ENCODE peak calls at places on chromosomes 7 and 10, in five cellular contexts. One of them, this sample, is unnamed.

GRCh38 chr10:92440578-92440977 is 133.3 kb downstream of the IDE start:
- DNase-seq in ecto neural progenitor cell: no peak
- DNase-seq in fibroblast of mammary gland: no peak
- DNase-seq in HTR-8/SVneo: no peak
- DNase-seq in NCI-H1105: no peak
- DNase-seq in this sample: no peak

GRCh38 chr10:12195281-12195602 is 449 bp downstream of the NUDT5 start:
- DNase-seq in ecto neural progenitor cell: no peak
- DNase-seq in NCI-H1105: peak; percentile 30
- DNase-seq in fibroblast of mammary gland: no peak
- DNase-seq in HTR-8/SVneo: no peak
- DNase-seq in this sample: no peak

GRCh38 chr10:117654105-117654504 is 111.6 kb downstream of the EMX2 start:
- DNase-seq in NCI-H1105: no peak
- DNase-seq in ecto neural progenitor cell: no peak
- DNase-seq in fibroblast of mammary gland: no peak
- DNase-seq in HTR-8/SVneo: no peak
- DNase-seq in this sample: no peak

GRCh38 chr7:92988051-92988450 is 129.7 kb downstream of the SAMD9 start:
- DNase-seq in NCI-H1105: no peak
- DNase-seq in ecto neural progenitor cell: no peak
- DNase-seq in HTR-8/SVneo: peak; percentile 6
- DNase-seq in fibroblast of mammary gland: peak; percentile 75
- DNase-seq in this sample: no peak

GRCh38 chr7:138243430-138243829 is 167.2 kb downstream of the AKR1D1 start:
- DNase-seq in ecto neural progenitor cell: peak; percentile 81
- DNase-seq in fibroblast of mammary gland: no peak
- DNase-seq in NCI-H1105: no peak
- DNase-seq in HTR-8/SVneo: no peak
- DNase-seq in this sample: no peak

GRCh38 chr10:16996530-16996964 is 133.1 kb downstream of the CUBN start:
- DNase-seq in NCI-H1105: no peak
- DNase-seq in fibroblast of mammary gland: peak; percentile 54
- DNase-seq in HTR-8/SVneo: no peak
- DNase-seq in ecto neural progenitor cell: no peak
- DNase-seq in this sample: no peak

GRCh38 chr10:35668865-35669650 is 27.0 kb upstream of the FZD8 start:
- DNase-seq in ecto neural progenitor cell: no peak
- DNase-seq in NCI-H1105: no peak
- DNase-seq in fibroblast of mammary gland: no peak
- DNase-seq in HTR-8/SVneo: no peak
- DNase-seq in this sample: no peak

GRCh38 chr7:54811925-54812264 is 52.9 kb upstream of the SEC61G start:
- DNase-seq in ecto neural progenitor cell: no peak
- DNase-seq in NCI-H1105: no peak
- DNase-seq in HTR-8/SVneo: no peak
- DNase-seq in fibroblast of mammary gland: peak; percentile 79
- DNase-seq in this sample: no peak

GRCh38 chr7:149633976-149634945 is 136.7 kb upstream of the ZNF746 start:
- DNase-seq in NCI-H1105: no peak
- DNase-seq in ecto neural progenitor cell: no peak
- DNase-seq in HTR-8/SVneo: no peak
- DNase-seq in fibroblast of mammary gland: no peak
- DNase-seq in this sample: peak; percentile 61

This sample was measured in coronary artery.